ENCODE peak calls at places on chromosomes 11 and 22, in nine cellular contexts. D is CD4-positive, alpha-beta T cell; Z is stimulated activated CD4-positive, alpha-beta T cell treated with anti-CD3 and anti-CD28 coated beads, TNF-alpha, amount 100 ng/mL, for 1 hour; H is ELR; O is CD8-positive, alpha-beta T cell; W is M059J; G is anterior cingulate cortex; N is Right ventricle myocardium inferior; F is Jurkat, Clone E6-1. Y is an unnamed sample.

GRCh38 chr11:14583252-14584105 is 60.1 kb upstream of the PDE3B start:
- DNase-seq in H (no peak), F (peak), N (peak), O (no peak), W (no peak), D (no peak), G (no peak), Z (no peak), Y (no peak)

GRCh38 chr11:96211433-96211832 is 131.6 kb downstream of the MAML2 start:
- DNase-seq in G (no peak), W (no peak), D (no peak), O (no peak), N (no peak), Z (no peak), F (no peak), H (no peak), Y (no peak)

GRCh38 chr22:27811778-27812177 is 10.2 kb upstream of the MN1 start:
- DNase-seq in H (no peak), N (no peak), D (no peak), G (no peak), W (no peak), Z (no peak), O (no peak), F (no peak), Y (no peak)

GRCh38 chr11:69533296-69534165 is 52.1 kb downstream of the LINC01488 start:
- DNase-seq in G (no peak), O (no peak), Z (no peak), W (no peak), F (no peak), H (no peak), N (no peak), D (no peak), Y (no peak)

GRCh38 chr22:41833369-41834004 is 582 bp downstream of the SREBF2 start:
- DNase-seq in W (peak), F (no peak), D (peak), O (peak), H (peak), Z (peak), G (peak), N (peak), Y (peak)

GRCh38 chr11:2142300-2142759 is 3.1 kb upstream of the IGF2 start:
- DNase-seq in W (peak), G (no peak), H (peak), O (no peak), N (no peak), Z (no peak), D (no peak), F (no peak), Y (no peak)

GRCh38 chr11:36447947-36448346 is 62.1 kb downstream of the TRAF6 start:
- DNase-seq in W (peak), H (no peak), F (no peak), O (no peak), Z (no peak), G (no peak), D (no peak), N (no peak), Y (no peak)

GRCh38 chr22:23520875-23521441 is 59.1 kb downstream of the IGLL1 start:
- DNase-seq in N (no peak), O (no peak), H (peak), D (no peak), Z (no peak), F (no peak), W (no peak), G (no peak), Y (no peak)

GRCh38 chr22:41780714-41781507 is 19.6 kb upstream of the CCDC134 start:
- DNase-seq in O (peak), D (peak), G (no peak), H (peak), Z (peak), F (peak), N (peak), W (peak), Y (no peak)

GRCh38 chr11:110092577-110093406 is at the start of gene ZC3H12C:
- DNase-seq in F (no peak), G (peak), N (peak), H (peak), W (peak), O (no peak), D (no peak), Z (no peak), Y (peak)

GRCh38 chr22:46052801-46053562 is 76.0 kb upstream of the WNT7B start:
- DNase-seq in Z (no peak), F (no peak), W (peak), O (no peak), D (no peak), H (peak), N (peak), G (no peak), Y (no peak)

GRCh38 chr11:76652989-76653673 is 17.4 kb downstream of the LRRC32 start:
- DNase-seq in G (no peak), N (peak), Z (no peak), D (no peak), F (no peak), O (no peak), W (no peak), H (no peak), Y (no peak)

GRCh38 chr11:122976734-122977454 is 4.7 kb downstream of the BSX start:
- DNase-seq in W (peak), Z (no peak), F (no peak), G (no peak), H (no peak), N (no peak), D (no peak), O (no peak), Y (no peak)

GRCh38 chr11:102846292-102846691 is 2.9 kb upstream of the MMP3 start:
- DNase-seq in G (no peak), O (no peak), H (peak), W (peak), F (no peak), D (no peak), Z (no peak), N (no peak), Y (no peak)

GRCh38 chr11:126929186-126930085 is 71.1 kb downstream of the KIRREL3 start:
- DNase-seq in N (no peak), H (peak), D (no peak), Z (no peak), G (peak), O (no peak), W (peak), F (no peak), Y (no peak)

GRCh38 chr11:96237759-96238158 is 105.2 kb downstream of the MAML2 start:
- DNase-seq in F (no peak), N (no peak), G (no peak), D (no peak), H (no peak), W (no peak), Z (no peak), O (no peak), Y (no peak)

GRCh38 chr11:15106201-15106965 is 8.3 kb upstream of the INSC start:
- DNase-seq in F (no peak), N (no peak), H (peak), W (peak), D (no peak), O (no peak), G (no peak), Z (no peak), Y (no peak)

GRCh38 chr22:36197601-36198146 is 3.9 kb downstream of the APOL4 start:
- DNase-seq in N (no peak), H (no peak), D (no peak), W (no peak), O (no peak), G (no peak), F (no peak), Z (no peak), Y (no peak)

GRCh38 chr11:70650075-70650909 is 252.0 kb downstream of the CTTN start:
- DNase-seq in H (peak), N (no peak), Z (no peak), F (peak), D (no peak), W (peak), G (no peak), O (peak), Y (peak)

GRCh38 chr22:46010951-46011626 is 34.1 kb upstream of the WNT7B start:
- DNase-seq in O (no peak), D (no peak), H (no peak), F (no peak), G (peak), N (peak), W (no peak), Z (no peak), Y (no peak)

GRCh38 chr11:77267910-77268309 is 33.6 kb downstream of the GDPD4 start:
- DNase-seq in N (no peak), H (peak), W (peak), O (no peak), Z (no peak), D (no peak), G (no peak), F (no peak), Y (no peak)

GRCh38 chr22:49295851-49296560 is 531.7 kb downstream of the BRD1 start:
- DNase-seq in N (peak), W (no peak), D (no peak), Z (no peak), F (no peak), G (no peak), O (no peak), H (no peak), Y (no peak)

GRCh38 chr11:106077609-106078517 is at the start of gene AASDHPPT:
- DNase-seq in G (no peak), W (peak), D (no peak), N (no peak), F (peak), Z (no peak), O (no peak), H (peak), Y (peak)

GRCh38 chr11:68031136-68031459 is 617 bp downstream of the NDUFS8 start:
- DNase-seq in F (no peak), N (no peak), H (peak), G (no peak), W (no peak), D (no peak), O (no peak), Z (no peak), Y (no peak)

GRCh38 chr11:4891996-4892640 is 10.4 kb downstream of the OR51T1 start:
- DNase-seq in O (no peak), Z (no peak), F (no peak), N (no peak), W (peak), H (peak), G (no peak), D (no peak), Y (no peak)

Y was measured in HAP-1.